ENCODE peak calls at places on chromosomes 11 and 22, in four cellular contexts. P, F, K and Z are unnamed samples.

GRCh38 chr22:43014876-43015676 is at the start of gene PACSIN2:
- DNase-seq in P (peak; percentile 99), F (peak; percentile 97), K (peak; percentile 99), Z (peak; percentile 100)

GRCh38 chr11:19869946-19870589 is 157.4 kb downstream of the NAV2 start:
- DNase-seq in P (no peak), F (no peak), K (no peak), Z (no peak)

GRCh38 chr11:126782810-126783209 is 217.8 kb downstream of the KIRREL3 start:
- DNase-seq in P (no peak), F (no peak), K (no peak), Z (no peak)

GRCh38 chr11:926341-926916 is 759 bp downstream of the AP2A2 start:
- DNase-seq in P (no peak), F (no peak), K (peak; percentile 31), Z (peak; percentile 45)

GRCh38 chr22:42439821-42440674 is 7.8 kb upstream of the NFAM1 start:
- DNase-seq in P (no peak), F (no peak), K (peak; percentile 28), Z (peak; percentile 25)

GRCh38 chr11:133945087-133945974 is 11.4 kb downstream of the IGSF9B start:
- DNase-seq in P (no peak), F (no peak), K (no peak), Z (peak; percentile 72)

GRCh38 chr11:35412285-35412684 is 7.1 kb downstream of the SLC1A2 start:
- DNase-seq in P (no peak), F (no peak), K (no peak), Z (no peak)

GRCh38 chr11:126501641-126502040 is 146.2 kb downstream of the ST3GAL4 start:
- DNase-seq in P (no peak), F (no peak), K (no peak), Z (no peak)

GRCh38 chr11:73982595-73982989 is at the start of gene UCP2:
- DNase-seq in P (peak; percentile 75), F (peak; percentile 67), K (peak; percentile 75), Z (peak; percentile 66)

GRCh38 chr11:47399860-47400812 is 8.3 kb upstream of the SLC39A13 start:
- DNase-seq in P (no peak), F (no peak), K (no peak), Z (no peak)

GRCh38 chr11:76587810-76588454 is 82.6 kb downstream of the LRRC32 start:
- DNase-seq in P (no peak), F (no peak), K (no peak), Z (no peak)

GRCh38 chr11:134575504-134576230 is 163.6 kb upstream of the B3GAT1 start:
- DNase-seq in P (no peak), F (no peak), K (no peak), Z (no peak)

GRCh38 chr11:62004473-62004872 is 37.0 kb upstream of the FTH1 start:
- DNase-seq in P (no peak), F (no peak), K (no peak), Z (no peak)

GRCh38 chr11:95074806-95075563 is 8.3 kb downstream of the SRSF8 start:
- DNase-seq in P (no peak), F (no peak), K (peak; percentile 60), Z (no peak)

GRCh38 chr11:4191031-4191571 is 96.5 kb downstream of the RRM1 start:
- DNase-seq in P (no peak), F (no peak), K (no peak), Z (no peak)

GRCh38 chr11:103035656-103036434 is 56.1 kb downstream of the DCUN1D5 start:
- DNase-seq in P (no peak), F (no peak), K (peak; percentile 43), Z (no peak)

GRCh38 chr11:79413258-79413657 is 27.6 kb downstream of the TENM4 start:
- DNase-seq in P (peak; percentile 80), F (no peak), K (peak; percentile 35), Z (peak; percentile 87)

GRCh38 chr11:72579816-72580647 is 94.2 kb downstream of the PDE2A start:
- DNase-seq in P (no peak), F (no peak), K (no peak), Z (peak; percentile 8)

GRCh38 chr11:2912498-2912897 is 16.7 kb downstream of the PHLDA2 start:
- DNase-seq in P (no peak), F (no peak), K (peak; percentile 90), Z (no peak)

GRCh38 chr22:21951931-21952465 is 650 bp downstream of the PPM1F start:
- DNase-seq in P (no peak), F (no peak), K (peak; percentile 52), Z (no peak)

GRCh38 chr11:122707111-122707510 is 51.6 kb downstream of the UBASH3B start:
- DNase-seq in P (no peak), F (no peak), K (no peak), Z (no peak)

GRCh38 chr11:70894566-70894965 is 357.8 kb downstream of the SHANK2 start:
- DNase-seq in P (no peak), F (no peak), K (no peak), Z (no peak)

GRCh38 chr11:955154-956049 is 29.7 kb downstream of the AP2A2 start:
- DNase-seq in P (no peak), F (no peak), K (no peak), Z (no peak)

GRCh38 chr11:132844956-132845355 is 687.3 kb downstream of the OPCML start:
- DNase-seq in P (no peak), F (no peak), K (no peak), Z (no peak)

GRCh38 chr22:36411589-36412258 is 24.0 kb upstream of the MYH9 start:
- DNase-seq in P (no peak), F (no peak), K (peak; percentile 73), Z (no peak)

GRCh38 chr11:17921620-17922473 is 91.0 kb downstream of the SERGEF start:
- DNase-seq in P (no peak), F (no peak), K (no peak), Z (no peak)

GRCh38 chr11:87256694-87257340 is 219.1 kb downstream of the TMEM135 start:
- DNase-seq in P (no peak), F (no peak), K (no peak), Z (no peak)

GRCh38 chr11:3091846-3092602 is 34.8 kb upstream of the CARS1 start:
- DNase-seq in P (no peak), F (no peak), K (peak; percentile 74), Z (peak; percentile 63)

GRCh38 chr11:74370122-74370521 is 28.1 kb downstream of the PGM2L1 start:
- DNase-seq in P (no peak), F (no peak), K (no peak), Z (no peak)

GRCh38 chr11:112588252-112588668 is 327.6 kb upstream of the PLET1 start:
- DNase-seq in P (peak; percentile 35), F (peak; percentile 2), K (peak; percentile 49), Z (peak; percentile 59)

GRCh38 chr22:20268289-20268349 is at the start of gene RTN4R:
- DNase-seq in P (no peak), F (no peak), K (no peak), Z (no peak)
- TF ChIP-seq CTCF in P (no peak), F (no peak), K (no peak), Z (no peak)

DNA sequence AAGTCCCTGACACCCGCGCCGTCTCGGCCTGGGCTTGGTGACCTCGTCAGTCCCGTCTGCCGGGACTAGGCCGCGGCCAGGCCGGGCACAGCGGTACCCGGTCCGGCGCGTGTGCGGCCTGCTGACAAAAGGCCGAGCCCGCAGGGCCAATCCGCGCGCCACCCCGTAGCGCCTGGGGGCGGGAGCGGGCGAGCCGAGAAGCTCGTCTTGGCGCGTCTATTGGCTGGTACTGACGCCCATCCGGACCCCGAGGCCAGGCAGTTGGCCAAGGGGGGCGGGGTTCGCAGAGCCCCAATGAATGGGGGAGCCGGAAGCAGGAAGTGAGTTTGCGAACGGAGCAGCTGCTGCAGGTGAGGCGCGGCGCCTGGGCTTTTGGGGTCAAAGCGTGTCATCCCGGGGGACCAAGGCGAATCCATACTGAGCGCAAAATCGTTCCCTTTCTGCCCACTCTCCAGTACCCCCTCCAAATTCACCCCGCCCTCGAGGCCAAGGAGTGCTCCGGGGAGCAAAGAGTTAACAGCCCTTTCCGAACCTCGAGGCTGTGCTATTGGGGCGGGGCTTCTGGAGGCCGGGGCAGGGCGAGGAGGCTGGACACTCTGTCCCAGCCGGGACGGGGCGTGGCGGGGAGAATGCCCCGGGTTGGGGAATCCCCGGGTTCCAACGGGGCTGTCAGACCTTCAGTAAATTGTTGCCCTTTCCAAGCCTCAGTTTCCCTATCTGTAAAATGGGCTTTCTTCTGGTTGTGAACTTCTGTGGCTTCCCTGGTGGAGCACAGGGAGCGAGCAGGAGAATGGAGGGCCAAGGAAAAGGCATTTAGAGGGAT is at the start of gene DPP3:
- DNase-seq in P (peak; percentile 95), F (peak; percentile 79), K (peak; percentile 98), Z (peak; percentile 96)
- TF ChIP-seq POLR2A in P (peak; percentile 89), F (peak; percentile 85), K (peak; percentile 95), Z (peak; percentile 89)

GRCh38 chr11:104531075-104531474 is 367.1 kb upstream of the PDGFD start:
- DNase-seq in P (no peak), F (no peak), K (no peak), Z (no peak)
- TF ChIP-seq CTCF in P (no peak), F (no peak), K (no peak), Z (no peak)

GRCh38 chr11:84313830-84314359 is 1027.7 kb upstream of the CCDC90B start:
- DNase-seq in P (no peak), F (no peak), K (no peak), Z (no peak)

GRCh38 chr11:84319853-84320252 is 1033.7 kb upstream of the CCDC90B start:
- DNase-seq in P (no peak), F (no peak), K (no peak), Z (no peak)

GRCh38 chr11:84322211-84322610 is 1036.0 kb upstream of the CCDC90B start:
- DNase-seq in P (no peak), F (no peak), K (no peak), Z (no peak)

DNA sequence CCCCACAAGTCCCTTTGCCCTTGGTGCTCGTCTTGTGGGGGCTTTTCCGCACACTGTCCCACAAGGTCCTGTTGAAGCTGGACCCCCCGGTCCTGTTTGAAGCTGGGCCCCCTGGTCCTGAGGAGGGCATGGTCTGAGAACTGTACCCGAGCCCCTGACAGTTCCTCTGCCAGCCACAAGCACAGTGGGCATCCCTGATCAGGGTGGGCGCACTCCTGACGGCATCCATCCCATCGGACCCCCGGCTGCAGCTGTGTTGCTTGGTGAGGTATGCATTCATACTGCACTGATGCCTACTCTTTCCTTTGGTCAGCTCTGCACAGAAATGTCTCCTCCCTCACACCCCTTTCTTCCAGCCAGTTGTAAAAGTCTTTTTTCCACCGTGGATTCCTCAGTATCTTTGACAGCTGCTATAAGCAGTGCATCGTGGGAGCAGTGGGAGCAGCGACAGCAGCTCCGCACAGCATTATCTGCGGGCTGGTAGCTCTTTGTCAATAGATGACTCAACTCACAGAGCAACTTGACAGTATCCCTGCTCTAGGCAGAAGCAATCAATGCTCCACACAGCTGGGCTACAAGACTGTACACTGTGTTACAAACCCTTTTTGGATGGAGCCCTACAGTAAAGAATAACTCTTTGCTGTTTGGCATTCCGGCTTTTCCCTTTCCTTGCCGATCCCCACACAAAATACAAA is 1030.8 kb upstream of the CCDC90B start:
- DNase-seq in P (no peak), F (no peak), K (no peak), Z (no peak)
- TF ChIP-seq POLR2A in P (no peak), F (no peak), K (no peak), Z (no peak)

GRCh38 chr11:69797737-69798528 is 21.3 kb downstream of the FGF3 start:
- DNase-seq in P (no peak), F (no peak), K (no peak), Z (no peak)

GRCh38 chr11:69799097-69799496 is 20.1 kb downstream of the FGF3 start:
- DNase-seq in P (no peak), F (no peak), K (no peak), Z (no peak)

GRCh38 chr11:69796063-69796462 is 20.9 kb upstream of the FGF4 start:
- DNase-seq in P (no peak), F (no peak), K (no peak), Z (no peak)

GRCh38 chr11:69799582-69799981 is 19.6 kb downstream of the FGF3 start:
- DNase-seq in P (no peak), F (no peak), K (no peak), Z (no peak)

GRCh38 chr11:69797156-69797555 is 22.0 kb upstream of the FGF4 start:
- DNase-seq in P (no peak), F (no peak), K (no peak), Z (no peak)
- TF ChIP-seq CTCF in P (peak; percentile 42), F (no peak), K (no peak), Z (no peak)